ENCODE peak calls at places on chromosomes 3 and 15, in eight cellular contexts. P is GM12891, V is sigmoid colon, X is breast epithelium, C is HepG2, G is spleen, L is stomach, H is prostate gland. U is an unnamed sample.

GRCh38 chr3:28467414-28467813 is 118.8 kb upstream of the AZI2 start:
- DNase-seq in P (no peak), V (no peak), X (no peak), C (no peak), G (no peak), L (no peak), H (no peak), U (no peak)

GRCh38 chr3:14946749-14947104 is 656 bp upstream of the NR2C2 start:
- DNase-seq in P (no peak), V (no peak), X (no peak), C (no peak), G (no peak), L (no peak), H (no peak), U (no peak)

GRCh38 chr15:72847033-72847432 is 63.5 kb upstream of the ADPGK start:
- DNase-seq in P (no peak), V (no peak), X (no peak), C (no peak), G (no peak), L (no peak), H (no peak), U (no peak)

GRCh38 chr3:47002490-47003410 is 23.3 kb downstream of the NBEAL2 start:
- DNase-seq in P (peak; percentile 20), V (peak; percentile 61), X (no peak), C (no peak), G (peak; percentile 70), L (no peak), H (no peak), U (no peak)

GRCh38 chr15:88982946-88983342 is 69.8 kb upstream of the MFGE8 start:
- DNase-seq in P (no peak), V (no peak), X (no peak), C (no peak), G (no peak), L (no peak), H (no peak), U (no peak)

GRCh38 chr3:156694536-156694935 is 20.1 kb downstream of the TIPARP start:
- DNase-seq in P (no peak), V (no peak), X (no peak), C (no peak), G (no peak), L (no peak), H (no peak), U (no peak)

GRCh38 chr15:83571820-83572707 is 81.9 kb upstream of the ADAMTSL3 start:
- DNase-seq in P (no peak), V (no peak), X (no peak), C (no peak), G (no peak), L (no peak), H (no peak), U (no peak)

GRCh38 chr15:76576526-76577279 is 240.1 kb downstream of the ISL2 start:
- DNase-seq in P (no peak), V (peak; percentile 71), X (no peak), C (peak; percentile 75), G (no peak), L (peak; percentile 90), H (peak; percentile 15), U (peak; percentile 84)

GRCh38 chr15:36831125-36831914 is 251.9 kb downstream of the CDIN1 start:
- DNase-seq in P (peak; percentile 2), V (no peak), X (no peak), C (no peak), G (no peak), L (no peak), H (no peak), U (no peak)

GRCh38 chr3:94098487-94098886 is 35.6 kb downstream of the NSUN3 start:
- DNase-seq in P (no peak), V (no peak), X (no peak), C (no peak), G (no peak), L (no peak), H (no peak), U (no peak)

GRCh38 chr3:119342176-119342575 is 48.0 kb downstream of the ARHGAP31 start:
- DNase-seq in P (no peak), V (no peak), X (no peak), C (no peak), G (no peak), L (no peak), H (no peak), U (no peak)

GRCh38 chr15:91866971-91867372 is 13.5 kb downstream of the SLCO3A1 start:
- DNase-seq in P (no peak), V (no peak), X (peak; percentile 84), C (no peak), G (no peak), L (no peak), H (peak; percentile 83), U (no peak)

GRCh38 chr15:84669726-84670125 is 11.7 kb upstream of the NMB start:
- DNase-seq in P (no peak), V (no peak), X (no peak), C (no peak), G (no peak), L (no peak), H (no peak), U (no peak)

GRCh38 chr3:186772886-186773417 is 10.4 kb upstream of the EIF4A2 start:
- DNase-seq in P (peak; percentile 76), V (peak; percentile 78), X (peak; percentile 47), C (no peak), G (peak; percentile 96), L (peak; percentile 60), H (peak; percentile 29), U (peak; percentile 79)

GRCh38 chr15:56339594-56339993 is 25.6 kb upstream of the TEX9 start:
- DNase-seq in P (no peak), V (no peak), X (no peak), C (no peak), G (no peak), L (no peak), H (no peak), U (no peak)

GRCh38 chr15:73683624-73684536 is at the start of gene CD276:
- DNase-seq in P (peak; percentile 58), V (peak; percentile 87), X (peak; percentile 42), C (peak; percentile 61), G (peak; percentile 82), L (peak; percentile 80), H (peak; percentile 61), U (peak; percentile 73)

GRCh38 chr3:112115806-112116383 is 17.2 kb downstream of the GCSAM start:
- DNase-seq in P (no peak), V (no peak), X (no peak), C (no peak), G (no peak), L (no peak), H (no peak), U (no peak)

GRCh38 chr3:140467104-140467577 is 210.7 kb upstream of the TRIM42 start:
- DNase-seq in P (no peak), V (no peak), X (no peak), C (peak; percentile 25), G (no peak), L (no peak), H (no peak), U (no peak)

GRCh38 chr15:58546066-58546591 is 114.3 kb downstream of the LIPC start:
- DNase-seq in P (no peak), V (no peak), X (no peak), C (no peak), G (no peak), L (peak; percentile 20), H (no peak), U (no peak)

DNA sequence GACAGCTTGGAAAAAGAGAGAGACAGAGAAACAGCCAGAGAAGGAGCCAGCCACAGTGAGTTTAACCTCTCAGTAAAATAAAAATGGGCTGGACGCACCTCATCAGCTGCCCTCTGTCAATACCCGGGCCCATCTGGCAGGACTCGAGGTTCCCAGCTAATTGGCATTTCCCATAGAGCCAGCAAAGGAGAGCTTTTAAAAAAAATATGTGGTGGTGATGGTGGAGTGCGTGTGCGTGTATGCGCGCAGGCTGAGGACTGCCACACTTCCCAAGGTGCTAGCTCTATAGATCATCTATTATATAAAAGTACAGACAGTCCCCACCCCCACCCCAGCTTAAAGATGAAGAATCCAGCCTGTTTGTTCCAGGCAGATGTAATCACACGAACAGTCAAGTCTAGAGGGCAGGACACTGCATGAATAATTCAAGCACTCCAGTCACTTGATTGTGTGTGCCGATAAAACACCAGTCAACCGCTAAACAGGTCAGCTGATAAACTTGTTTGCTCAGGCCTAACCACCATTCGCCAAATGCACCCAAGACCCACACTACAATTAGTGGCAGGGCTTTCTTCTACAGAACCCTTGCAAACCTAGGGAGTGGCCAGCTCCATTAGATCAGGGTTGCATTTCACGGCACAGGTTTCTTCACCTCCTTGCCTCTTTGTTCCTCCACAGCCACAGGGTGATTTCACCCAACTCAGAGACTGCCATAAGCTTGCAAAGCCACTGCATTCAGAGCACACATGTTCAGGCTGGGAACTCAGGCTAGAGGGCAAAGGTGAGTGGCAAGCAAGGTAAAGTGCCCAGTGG is 5.9 kb downstream of the TLE3 start:
- DNase-seq in P (no peak), V (no peak), X (no peak), C (peak; percentile 60), G (peak; percentile 37), L (peak; percentile 67), H (peak; percentile 52), U (peak; percentile 52)
- TF ChIP-seq POLR2A in P (no peak), V (no peak), X (no peak), C (no peak), G (no peak), L (no peak), H (no peak), U (no peak)

GRCh38 chr3:127275287-127275781 is 12.5 kb downstream of the PRR20G start:
- DNase-seq in P (no peak), V (no peak), X (peak; percentile 90), C (no peak), G (no peak), L (no peak), H (no peak), U (no peak)
- TF ChIP-seq POLR2AphosphoS5 in P (no peak), V (no peak), X (peak; percentile 72), C (no peak), G (no peak), L (no peak), H (no peak), U (no peak)

GRCh38 chr3:84958495-84959469 is at the start of gene CADM2:
- DNase-seq in P (peak; percentile 86), V (peak; percentile 93), X (peak; percentile 90), C (peak; percentile 76), G (peak; percentile 91), L (peak; percentile 88), H (peak; percentile 64), U (peak; percentile 83)
- TF ChIP-seq POLR2A in P (no peak), V (no peak), X (no peak), C (no peak), G (no peak), L (no peak), H (no peak), U (no peak)

DNA sequence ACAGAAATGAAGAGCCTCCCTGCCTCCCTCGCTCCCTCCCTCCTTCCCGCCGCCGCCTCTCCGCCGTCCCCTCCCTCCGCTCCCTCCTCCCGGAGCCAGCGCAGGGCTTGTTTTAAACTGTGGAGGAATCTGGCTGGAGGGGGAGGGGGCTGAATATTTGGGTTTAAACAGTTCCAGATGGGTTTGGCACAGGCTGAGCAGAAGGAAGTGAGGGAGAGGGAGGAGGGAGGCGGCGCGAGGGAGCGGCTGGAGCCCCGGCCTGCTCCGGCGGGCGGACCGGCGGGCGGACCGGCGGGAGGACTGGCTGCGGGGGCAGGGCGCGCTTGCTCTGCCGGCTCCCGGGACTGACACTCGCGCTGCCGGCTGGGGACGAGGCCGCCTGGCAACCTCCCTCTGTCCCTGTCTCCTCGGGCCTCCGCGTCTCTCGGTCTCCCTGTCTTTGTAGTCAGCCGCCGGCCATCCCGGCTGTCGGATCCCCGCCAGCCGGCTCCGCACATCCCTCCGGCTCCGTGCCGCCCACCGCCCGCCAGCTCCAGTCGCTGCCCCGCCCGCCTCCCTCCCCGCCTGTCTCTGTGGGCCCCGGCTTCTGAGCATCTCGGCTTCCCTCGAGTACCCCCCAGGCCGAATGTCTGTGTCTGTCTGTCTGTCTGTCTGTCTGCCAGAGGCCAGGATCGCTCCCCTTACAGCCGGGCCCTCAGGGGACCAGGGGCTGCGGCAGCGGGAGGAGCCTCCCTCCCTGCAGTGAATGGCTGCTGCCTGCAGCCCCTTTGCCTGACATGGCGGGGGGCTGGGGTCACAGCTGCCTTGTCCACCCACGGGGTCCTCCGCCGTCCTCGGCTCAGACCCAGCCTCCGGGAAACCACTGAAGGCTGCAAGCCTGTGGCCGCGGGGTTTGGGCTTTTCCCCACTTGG is 7.6 kb downstream of the EPHB3 start:
- DNase-seq in P (no peak), V (peak; percentile 95), X (peak; percentile 88), C (no peak), G (peak; percentile 85), L (peak; percentile 77), H (peak; percentile 70), U (peak; percentile 72)
- TF ChIP-seq POLR2AphosphoS5 in P (no peak), V (peak; percentile 13), X (peak; percentile 34), C (no peak), G (peak; percentile 60), L (peak; percentile 42), H (peak; percentile 63), U (no peak)

U was measured in transverse colon.